ENCODE peak calls at places on chromosomes 3 and 15, in six cellular contexts. E is fibroblast of lung, H is endothelial cell of umbilical vein, X is gastrocnemius medialis, T is AG04450, F is brain microvascular endothelial cell. S is an unnamed sample.

GRCh38 chr15:28936481-28936881 is 50.7 kb downstream of the APBA2 start:
- DNase-seq in E (no peak), H (no peak), F (no peak), T (no peak), X (no peak), S (no peak)

GRCh38 chr15:25797511-25798206 is 65.5 kb downstream of the ATP10A start:
- DNase-seq in H (no peak), T (no peak), X (no peak), F (no peak), E (no peak), S (no peak)

GRCh38 chr3:156728267-156728985 is 54.0 kb downstream of the TIPARP start:
- DNase-seq in H (no peak), T (no peak), X (no peak), F (no peak), E (no peak), S (no peak)

GRCh38 chr15:66701422-66702034 is 508 bp upstream of the SMAD6 start:
- DNase-seq in X (peak), F (peak), H (no peak), T (no peak), E (no peak), S (no peak)

GRCh38 chr3:62586356-62586755 is 213.0 kb upstream of the FEZF2 start:
- DNase-seq in T (no peak), F (peak), E (peak), X (no peak), H (no peak), S (no peak)

GRCh38 chr3:57224856-57225255 is 2.7 kb upstream of the APPL1 start:
- DNase-seq in H (no peak), T (no peak), E (no peak), F (no peak), X (no peak), S (no peak)

GRCh38 chr3:89155811-89156210 is 48.4 kb downstream of the EPHA3 start:
- DNase-seq in E (no peak), H (no peak), F (no peak), X (no peak), T (no peak), S (no peak)

GRCh38 chr3:120561251-120562045 is 34.7 kb upstream of the NDUFB4 start:
- DNase-seq in X (peak), H (peak), F (peak), T (peak), E (peak), S (peak)

GRCh38 chr3:60403866-60404265 is 847.4 kb downstream of the FHIT start:
- DNase-seq in F (no peak), T (no peak), X (no peak), H (no peak), E (peak), S (no peak)

GRCh38 chr3:52891164-52891563 is 6.2 kb downstream of the STIMATE start:
- DNase-seq in E (no peak), X (no peak), F (no peak), T (no peak), H (no peak), S (no peak)

GRCh38 chr3:9957214-9957613 is 5.0 kb upstream of the PRRT3 start:
- DNase-seq in H (peak), X (no peak), F (no peak), E (peak), T (no peak), S (no peak)
- TF ChIP-seq CTCF in H (no peak), X (no peak), F (peak), E (no peak), T (peak), S (no peak)

DNA sequence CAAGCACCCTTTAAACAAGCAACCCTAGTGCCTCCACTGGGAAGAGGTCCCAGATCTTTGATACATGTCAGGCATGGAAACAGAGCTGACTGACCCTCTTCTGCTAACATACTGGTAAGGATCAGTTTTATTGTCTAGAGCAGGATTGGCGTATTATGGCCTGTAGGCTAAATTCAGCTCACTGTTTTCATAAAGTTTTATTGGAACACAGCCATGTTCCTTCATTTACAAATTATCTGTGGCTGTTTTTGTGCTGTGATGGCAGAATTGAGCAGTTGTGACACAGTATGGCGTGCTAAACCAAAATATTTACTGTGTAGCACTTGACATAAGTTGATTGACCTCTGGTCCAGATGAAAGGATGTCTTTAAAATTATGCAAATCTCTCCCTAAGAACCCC is 45.0 kb downstream of the WDR76 start:
- DNase-seq in H (no peak), E (no peak), T (no peak), F (no peak), X (no peak), S (no peak)
- TF ChIP-seq CTCF in H (no peak), E (no peak), T (no peak), F (no peak), X (no peak), S (no peak)

GRCh38 chr3:40588406-40588805 is 63.6 kb downstream of the ZNF621 start:
- DNase-seq in H (no peak), X (no peak), T (no peak), E (no peak), F (no peak), S (no peak)
- TF ChIP-seq CTCF in H (no peak), X (no peak), T (no peak), E (no peak), F (peak), S (no peak)

DNA sequence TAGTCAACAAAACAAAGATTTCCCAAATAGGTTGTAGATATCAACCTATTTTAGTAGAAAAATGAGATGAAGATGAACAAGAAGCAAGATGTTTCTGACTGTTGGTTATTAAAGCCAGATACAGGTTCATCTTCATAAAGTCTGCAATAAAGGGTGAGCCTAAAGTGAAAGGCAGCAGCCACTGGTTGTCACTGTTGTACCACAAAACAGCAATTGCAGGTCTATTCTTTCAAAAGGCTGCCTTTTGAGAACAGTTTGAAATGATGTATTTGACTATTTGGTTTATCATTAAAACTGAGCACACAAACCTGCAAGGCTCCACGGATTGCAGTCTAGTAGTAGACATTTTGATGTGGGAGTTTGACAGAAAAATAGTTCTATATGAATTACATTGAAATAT is 543.4 kb downstream of the GBE1 start:
- DNase-seq in E (peak), X (no peak), T (no peak), H (peak), F (peak), S (peak)
- TF ChIP-seq CTCF in E (peak), X (no peak), T (peak), H (no peak), F (peak), S (peak)

S was measured in nephron progenitor cell.